ENCODE peak calls at places on chromosomes 16 and 17, in four cellular contexts. O is hepatocyte, G is mesenchymal stem cell, W is suprapubic skin. D is an unnamed sample.

GRCh38 chr17:16932156-16932555 is 39.8 kb downstream of the TNFRSF13B start:
- DNase-seq in G (no peak), O (no peak), W (no peak), D (no peak)

GRCh38 chr16:84314814-84315213 is 20.1 kb downstream of the WFDC1 start:
- DNase-seq in W (no peak), G (no peak), O (no peak), D (no peak)

GRCh38 chr16:52545157-52545543 is 1.8 kb downstream of the TOX3 start:
- DNase-seq in G (no peak), O (no peak), W (no peak), D (no peak)

GRCh38 chr17:61250335-61250890 is 149.2 kb upstream of the TBX2 start:
- DNase-seq in W (no peak), G (peak), O (peak), D (no peak)

GRCh38 chr16:78363843-78364242 is 264.4 kb downstream of the WWOX start:
- DNase-seq in G (no peak), W (no peak), O (no peak), D (no peak)

GRCh38 chr16:85316321-85316919 is 204.1 kb upstream of the CIBAR2 start:
- DNase-seq in O (peak), G (peak), W (no peak), D (peak)

GRCh38 chr16:27398894-27399853 is 2.8 kb upstream of the IL21R start:
- DNase-seq in G (no peak), O (no peak), W (no peak), D (no peak)

GRCh38 chr16:12992066-12992465 is 90.7 kb downstream of the SHISA9 start:
- DNase-seq in O (no peak), G (no peak), W (no peak), D (no peak)

GRCh38 chr17:15092762-15093161 is 172.4 kb downstream of the PMP22 start:
- DNase-seq in G (no peak), O (no peak), W (no peak), D (no peak)

GRCh38 chr17:80386341-80386740 is 28.6 kb upstream of the ENDOV start:
- DNase-seq in O (no peak), G (no peak), W (no peak), D (no peak)

GRCh38 chr16:57518922-57519321 is 17.4 kb downstream of the CCDC102A start:
- DNase-seq in W (no peak), G (no peak), O (no peak), D (no peak)

GRCh38 chr16:85899444-85899843 is 482 bp downstream of the IRF8 start:
- DNase-seq in O (no peak), G (no peak), W (no peak), D (no peak)

GRCh38 chr17:53538129-53538617 is 284.6 kb upstream of the KIF2B start:
- DNase-seq in G (no peak), W (no peak), O (no peak), D (no peak)

GRCh38 chr17:81912441-81913309 is 1.5 kb upstream of the PCYT2 start:
- DNase-seq in W (no peak), O (peak), G (no peak), D (no peak)

GRCh38 chr17:17417718-17418151 is 59.1 kb upstream of the MED9 start:
- DNase-seq in O (peak), G (no peak), W (no peak), D (no peak)

GRCh38 chr16:88782454-88783390 is 2.3 kb downstream of the PIEZO1 start:
- DNase-seq in G (peak), O (no peak), W (no peak), D (peak)

GRCh38 chr16:12159028-12159427 is 182.5 kb downstream of the SNX29 start:
- DNase-seq in O (no peak), G (no peak), W (no peak), D (no peak)

GRCh38 chr17:50483266-50483665 is 4.6 kb downstream of the RSAD1 start:
- DNase-seq in W (no peak), O (no peak), G (no peak), D (no peak)

GRCh38 chr17:50482110-50482509 is 3.5 kb downstream of the RSAD1 start:
- DNase-seq in W (no peak), O (no peak), G (no peak), D (no peak)

GRCh38 chr17:50481648-50482047 is 3.0 kb downstream of the RSAD1 start:
- DNase-seq in G (no peak), W (no peak), O (no peak), D (no peak)

GRCh38 chr17:50480854-50481490 is 2.3 kb downstream of the RSAD1 start:
- DNase-seq in W (no peak), G (no peak), O (no peak), D (no peak)

GRCh38 chr17:50482516-50482915 is 3.9 kb downstream of the RSAD1 start:
- DNase-seq in G (peak), O (peak), W (peak), D (peak)
- H3K27ac ChIP-seq in G (peak), O (peak), W (peak), D (peak)

GRCh38 chr17:78387982-78388941 is 9.8 kb downstream of the PGS1 start:
- DNase-seq in G (peak), W (no peak), O (no peak), D (no peak)
- H3K27ac ChIP-seq in G (peak), W (peak), O (peak), D (peak)

GRCh38 chr17:41131979-41132378 is 8.0 kb upstream of the KRTAP4-12 start:
- DNase-seq in W (no peak), O (no peak), G (no peak), D (no peak)
- H3K27ac ChIP-seq in W (no peak), O (no peak), G (no peak), D (no peak)

GRCh38 chr17:5644065-5644464 is 59.8 kb upstream of the NLRP1 start:
- DNase-seq in O (no peak), G (no peak), W (peak), D (no peak)
- H3K27ac ChIP-seq in O (no peak), G (no peak), W (no peak), D (no peak)

GRCh38 chr16:71520550-71520949 is 5.7 kb upstream of the CHST4 start:
- DNase-seq in W (no peak), O (no peak), G (no peak), D (no peak)
- H3K27ac ChIP-seq in W (no peak), O (no peak), G (no peak), D (no peak)

GRCh38 chr16:51155901-51156810 is 5.1 kb upstream of the SALL1 start:
- DNase-seq in O (peak), W (no peak), G (peak), D (no peak)
- H3K27ac ChIP-seq in O (peak), W (no peak), G (no peak), D (no peak)

GRCh38 chr17:8372422-8372821 is 4.1 kb downstream of the KRABD2 start:
- DNase-seq in O (no peak), G (no peak), W (no peak), D (no peak)
- H3K27ac ChIP-seq in O (peak), G (no peak), W (no peak), D (no peak)